ENCODE peak calls at places on chromosomes 16 and 17, in ten cellular contexts. V is AML-193; W is MV-4-11; Y is GM13976; H is stimulated activated CD8-positive, alpha-beta memory T cell treated with anti-CD3 and anti-CD28 coated beads, Interleukin-15, amount 100 ng/mL, for 48 hours; L is CD8-positive, alpha-beta memory T cell; I is brain microvascular endothelial cell; T is fibroblast of mammary gland; G is A172; O is astrocyte of the hippocampus. K is an unnamed sample.

GRCh38 chr17:29595107-29595942 is 2.4 kb downstream of the ANKRD13B start:
- DNase-seq in T (no peak), O (no peak), W (no peak), Y (no peak), V (no peak), H (no peak), G (no peak), I (no peak), L (no peak), K (no peak)

GRCh38 chr16:75288596-75289120 is 37.2 kb upstream of the BCAR1 start:
- DNase-seq in H (peak; percentile 54), W (peak; percentile 90), Y (no peak), I (no peak), O (no peak), L (peak; percentile 60), G (no peak), T (no peak), V (peak; percentile 10), K (no peak)

GRCh38 chr17:4272213-4272975 is 8.6 kb upstream of the ANKFY1 start:
- DNase-seq in I (no peak), G (no peak), O (no peak), V (no peak), H (no peak), T (no peak), W (no peak), Y (no peak), L (no peak), K (no peak)

GRCh38 chr17:14135906-14136590 is 66.7 kb downstream of the COX10 start:
- DNase-seq in L (no peak), V (no peak), W (no peak), Y (no peak), T (no peak), O (no peak), I (no peak), G (no peak), H (no peak), K (no peak)

GRCh38 chr17:82287849-82288601 is 14.5 kb upstream of the CSNK1D start:
- DNase-seq in V (peak; percentile 81), O (no peak), Y (no peak), G (peak; percentile 97), H (no peak), I (peak; percentile 65), W (peak; percentile 71), L (no peak), T (peak; percentile 97), K (peak; percentile 97)

GRCh38 chr16:53154513-53154912 is 99.7 kb downstream of the CHD9 start:
- DNase-seq in L (no peak), W (no peak), T (no peak), H (no peak), Y (no peak), V (no peak), G (no peak), O (peak; percentile 14), I (peak; percentile 8), K (no peak)

GRCh38 chr17:1588781-1589585 is 26.4 kb upstream of the PITPNA start:
- DNase-seq in O (peak; percentile 59), I (no peak), Y (no peak), G (no peak), W (no peak), L (no peak), T (peak; percentile 62), V (no peak), H (no peak), K (peak; percentile 38)

GRCh38 chr17:81120149-81120484 is 45.2 kb upstream of the PVALEF start:
- DNase-seq in W (no peak), Y (no peak), O (no peak), H (no peak), T (no peak), I (no peak), V (no peak), G (no peak), L (no peak), K (no peak)

K was measured in M059J.